ENCODE peak calls at places on chromosomes 7 and 10, in four cellular contexts. S, Y, M and X are unnamed samples.

GRCh38 chr10:126250045-126250444 is 138.2 kb downstream of the ADAM12 start:
- DNase-seq in S (no peak), Y (no peak), M (no peak), X (no peak)

GRCh38 chr7:7452652-7453051 is 83.0 kb downstream of the COL28A1 start:
- DNase-seq in S (peak; percentile 22), Y (no peak), M (no peak), X (no peak)

GRCh38 chr10:63348210-63348850 is 117.4 kb downstream of the JMJD1C start:
- DNase-seq in S (peak; percentile 5), Y (no peak), M (no peak), X (no peak)

GRCh38 chr10:89861584-89862287 is 160.3 kb downstream of the KIF20B start:
- DNase-seq in S (peak; percentile 86), Y (no peak), M (no peak), X (no peak)

GRCh38 chr7:38727184-38727940 is 96.2 kb upstream of the AMPH start:
- DNase-seq in S (no peak), Y (no peak), M (no peak), X (no peak)

GRCh38 chr7:35722054-35722849 is 27.3 kb upstream of the HERPUD2 start:
- DNase-seq in S (no peak), Y (no peak), M (no peak), X (no peak)

GRCh38 chr7:31340603-31341002 is at the start of gene NEUROD6:
- DNase-seq in S (no peak), Y (no peak), M (no peak), X (no peak)

GRCh38 chr7:92684274-92684673 is 94.1 kb upstream of the FAM133B start:
- DNase-seq in S (no peak), Y (no peak), M (no peak), X (no peak)

GRCh38 chr7:56079450-56080185 is 13.1 kb downstream of the PHKG1 start:
- DNase-seq in S (peak; percentile 25), Y (peak; percentile 88), M (peak; percentile 60), X (no peak)

GRCh38 chr10:126616737-126617136 is 53.8 kb downstream of the C10orf90 start:
- DNase-seq in S (no peak), Y (no peak), M (no peak), X (no peak)

GRCh38 chr7:105656922-105657521 is 75.7 kb upstream of the EFCAB10 start:
- DNase-seq in S (no peak), Y (no peak), M (no peak), X (peak; percentile 67)

GRCh38 chr7:73992104-73992562 is 35.8 kb upstream of the ELN start:
- DNase-seq in S (no peak), Y (peak; percentile 83), M (peak; percentile 72), X (no peak)

GRCh38 chr10:127996586-127996985 is 89.7 kb downstream of the PTPRE start:
- DNase-seq in S (peak; percentile 33), Y (no peak), M (peak; percentile 31), X (no peak)

GRCh38 chr10:89419548-89419947 is 5.2 kb downstream of the IFIT5 start:
- DNase-seq in S (peak; percentile 32), Y (no peak), M (no peak), X (no peak)

GRCh38 chr7:158603773-158604755 is 16.4 kb upstream of the PTPRN2 start:
- DNase-seq in S (no peak), Y (peak; percentile 57), M (no peak), X (no peak)

GRCh38 chr7:158602041-158602440 is 14.4 kb upstream of the PTPRN2 start:
- DNase-seq in S (no peak), Y (no peak), M (no peak), X (no peak)

GRCh38 chr7:158602905-158603772 is 15.5 kb upstream of the PTPRN2 start:
- DNase-seq in S (no peak), Y (no peak), M (no peak), X (no peak)

GRCh38 chr7:158596745-158597144 is 9.1 kb upstream of the PTPRN2 start:
- DNase-seq in S (no peak), Y (no peak), M (no peak), X (no peak)

DNA sequence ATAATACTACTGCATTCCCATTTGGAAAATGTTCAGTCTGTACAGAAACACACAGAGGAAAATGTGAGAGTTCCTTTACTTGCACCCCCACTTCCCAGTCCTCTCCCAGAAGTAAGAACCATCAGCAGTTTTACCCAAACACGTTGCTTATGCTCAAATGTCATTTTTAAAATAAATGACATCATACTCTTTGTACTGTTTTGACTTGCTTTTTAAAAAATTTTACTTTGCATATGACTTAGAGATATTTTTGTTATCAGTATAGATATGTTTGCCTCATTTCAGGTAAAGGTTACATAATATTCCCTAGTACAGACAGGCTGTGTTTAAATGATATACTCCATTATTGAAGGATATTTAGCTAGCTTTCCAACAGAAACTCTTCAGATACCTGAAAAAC is 13.5 kb upstream of the PTPRN2 start:
- DNase-seq in S (no peak), Y (no peak), M (no peak), X (no peak)
- H3K36me3 ChIP-seq in S (no peaks in the 10 kb centered on the region), Y (no peaks in the 10 kb centered on the region), M (no peaks in the 10 kb centered on the region), X (no peaks in the 10 kb centered on the region)

GRCh38 chr7:158732483-158733219 is 28.0 kb upstream of the NCAPG2 start:
- DNase-seq in S (no peak), Y (peak; percentile 54), M (no peak), X (no peak)

GRCh38 chr7:158733762-158734494 is 29.3 kb upstream of the NCAPG2 start:
- DNase-seq in S (no peak), Y (no peak), M (no peak), X (no peak)

GRCh38 chr7:158731761-158732160 is 27.2 kb upstream of the NCAPG2 start:
- DNase-seq in S (no peak), Y (no peak), M (no peak), X (no peak)

GRCh38 chr7:158734861-158735260 is 30.3 kb upstream of the NCAPG2 start:
- DNase-seq in S (peak; percentile 40), Y (no peak), M (no peak), X (no peak)

DNA sequence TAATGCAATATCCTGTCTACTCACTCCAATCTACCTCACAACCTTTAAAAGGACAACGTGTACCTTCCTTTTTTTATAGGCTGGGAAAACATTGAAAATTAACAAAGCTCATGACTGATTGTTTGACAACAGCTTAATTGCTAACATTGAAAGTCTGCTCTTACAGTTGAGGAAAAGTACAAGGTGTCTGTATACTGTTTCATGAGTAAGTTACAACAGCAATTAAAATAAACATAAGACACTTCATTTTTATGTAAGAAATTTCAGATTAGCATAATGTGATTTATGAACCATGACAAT is 28.6 kb upstream of the NCAPG2 start:
- DNase-seq in S (no peak), Y (no peak), M (no peak), X (no peak)
- H3K36me3 ChIP-seq in S (peaks cover 17% of the 10 kb centered on the region), Y (peaks cover 67% of the 10 kb centered on the region), M (no peaks in the 10 kb centered on the region), X (peaks cover 58% of the 10 kb centered on the region)

GRCh38 chr10:17234541-17234940 is 6.5 kb downstream of the VIM start:
- DNase-seq in S (no peak), Y (no peak), M (no peak), X (no peak)
- H3K36me3 ChIP-seq in S (peaks cover 13% of the 10 kb centered on the region), Y (peaks cover 80% of the 10 kb centered on the region), M (no peaks in the 10 kb centered on the region), X (peaks cover 73% of the 10 kb centered on the region)

GRCh38 chr10:72796042-72796441 is 97.5 kb upstream of the OIT3 start:
- DNase-seq in S (peak; percentile 7), Y (no peak), M (no peak), X (no peak)

GRCh38 chr10:72793752-72794151 is 99.8 kb upstream of the OIT3 start:
- DNase-seq in S (no peak), Y (no peak), M (no peak), X (no peak)

GRCh38 chr10:72800000-72800740 is 93.4 kb upstream of the OIT3 start:
- DNase-seq in S (peak; percentile 7), Y (no peak), M (no peak), X (no peak)

GRCh38 chr10:72794260-72794659 is 99.3 kb upstream of the OIT3 start:
- DNase-seq in S (peak; percentile 20), Y (no peak), M (no peak), X (no peak)

GRCh38 chr10:72796538-72796937 is 97.0 kb upstream of the OIT3 start:
- DNase-seq in S (no peak), Y (no peak), M (no peak), X (no peak)
- H3K36me3 ChIP-seq in S (no peaks in the 10 kb centered on the region), Y (no peaks in the 10 kb centered on the region), M (no peaks in the 10 kb centered on the region), X (no peaks in the 10 kb centered on the region)

GRCh38 chr7:100102950-100103840 is 1.8 kb downstream of the AP4M1 start:
- DNase-seq in S (no peak), Y (no peak), M (no peak), X (no peak)

GRCh38 chr7:100107890-100108289 is 6.4 kb downstream of the AP4M1 start:
- DNase-seq in S (no peak), Y (no peak), M (no peak), X (no peak)

GRCh38 chr7:100107125-100107737 is 5.8 kb downstream of the AP4M1 start:
- DNase-seq in S (no peak), Y (no peak), M (no peak), X (no peak)

GRCh38 chr7:100106633-100107032 is 5.2 kb downstream of the AP4M1 start:
- DNase-seq in S (no peak), Y (no peak), M (no peak), X (no peak)

GRCh38 chr7:100105534-100105933 is 4.1 kb downstream of the AP4M1 start:
- DNase-seq in S (no peak), Y (no peak), M (no peak), X (no peak)
- H3K36me3 ChIP-seq in S (peaks cover 26% of the 10 kb centered on the region), Y (peaks cover 74% of the 10 kb centered on the region), M (no peaks in the 10 kb centered on the region), X (peaks cover 31% of the 10 kb centered on the region)

GRCh38 chr7:129535896-129536295 is 33.6 kb downstream of the SMKR1 start:
- DNase-seq in S (no peak), Y (no peak), M (no peak), X (no peak)

GRCh38 chr7:129538790-129539189 is 36.5 kb downstream of the SMKR1 start:
- DNase-seq in S (no peak), Y (no peak), M (no peak), X (no peak)

GRCh38 chr7:129540340-129540739 is 38.0 kb downstream of the SMKR1 start:
- DNase-seq in S (no peak), Y (peak; percentile 28), M (no peak), X (no peak)

GRCh38 chr7:129532375-129532774 is 30.0 kb downstream of the SMKR1 start:
- DNase-seq in S (no peak), Y (peak; percentile 22), M (no peak), X (no peak)

GRCh38 chr7:129536323-129536722 is 34.0 kb downstream of the SMKR1 start:
- DNase-seq in S (no peak), Y (no peak), M (no peak), X (no peak)
- H3K36me3 ChIP-seq in S (no peaks in the 10 kb centered on the region), Y (no peaks in the 10 kb centered on the region), M (no peaks in the 10 kb centered on the region), X (no peaks in the 10 kb centered on the region)